ENCODE peak calls at places on chromosome 4, in eight cellular contexts. Q, O, W, U, Z, X, H and A are unnamed samples. For H3K4me1, the result is how much of the 10 kb centered on the place peaks cover.

GRCh38 chr4:80803337-80803736 is 227.2 kb upstream of the BMP3 start:
- DNase-seq in Q (no peak), O (no peak), W (no peak), U (no peak), Z (no peak), X (no peak), H (no peak), A (no peak)

GRCh38 chr4:106247600-106247999 is 68.4 kb downstream of the TBCK start:
- DNase-seq in Q (no peak), O (no peak), W (no peak), U (no peak), Z (no peak), X (no peak), H (no peak), A (no peak)

GRCh38 chr4:26021417-26022345 is 107.7 kb downstream of the SMIM20 start:
- DNase-seq in Q (no peak), O (no peak), W (no peak), U (no peak), Z (no peak), X (no peak), H (no peak), A (no peak)

GRCh38 chr4:99610605-99611172 is 36.1 kb downstream of the MTTP start:
- DNase-seq in Q (no peak), O (no peak), W (no peak), U (no peak), Z (no peak), X (no peak), H (no peak), A (no peak)

GRCh38 chr4:26235500-26235899 is 85.3 kb upstream of the RBPJ start:
- DNase-seq in Q (no peak), O (peak), W (peak), U (no peak), Z (peak), X (no peak), H (peak), A (no peak)

GRCh38 chr4:25442863-25443307 is 65.8 kb downstream of the ANAPC4 start:
- DNase-seq in Q (no peak), O (no peak), W (no peak), U (no peak), Z (no peak), X (no peak), H (no peak), A (no peak)

GRCh38 chr4:30245140-30245539 is 475.0 kb upstream of the PCDH7 start:
- DNase-seq in Q (no peak), O (no peak), W (no peak), U (no peak), Z (no peak), X (no peak), H (no peak), A (no peak)

GRCh38 chr4:101843054-101843453 is 52.5 kb downstream of the BANK1 start:
- DNase-seq in Q (no peak), O (no peak), W (no peak), U (no peak), Z (no peak), X (no peak), H (no peak), A (no peak)

GRCh38 chr4:20618010-20618409 is 82.2 kb upstream of the PACRGL start:
- DNase-seq in Q (peak), O (peak), W (no peak), U (peak), Z (peak), X (no peak), H (peak), A (no peak)

DNA sequence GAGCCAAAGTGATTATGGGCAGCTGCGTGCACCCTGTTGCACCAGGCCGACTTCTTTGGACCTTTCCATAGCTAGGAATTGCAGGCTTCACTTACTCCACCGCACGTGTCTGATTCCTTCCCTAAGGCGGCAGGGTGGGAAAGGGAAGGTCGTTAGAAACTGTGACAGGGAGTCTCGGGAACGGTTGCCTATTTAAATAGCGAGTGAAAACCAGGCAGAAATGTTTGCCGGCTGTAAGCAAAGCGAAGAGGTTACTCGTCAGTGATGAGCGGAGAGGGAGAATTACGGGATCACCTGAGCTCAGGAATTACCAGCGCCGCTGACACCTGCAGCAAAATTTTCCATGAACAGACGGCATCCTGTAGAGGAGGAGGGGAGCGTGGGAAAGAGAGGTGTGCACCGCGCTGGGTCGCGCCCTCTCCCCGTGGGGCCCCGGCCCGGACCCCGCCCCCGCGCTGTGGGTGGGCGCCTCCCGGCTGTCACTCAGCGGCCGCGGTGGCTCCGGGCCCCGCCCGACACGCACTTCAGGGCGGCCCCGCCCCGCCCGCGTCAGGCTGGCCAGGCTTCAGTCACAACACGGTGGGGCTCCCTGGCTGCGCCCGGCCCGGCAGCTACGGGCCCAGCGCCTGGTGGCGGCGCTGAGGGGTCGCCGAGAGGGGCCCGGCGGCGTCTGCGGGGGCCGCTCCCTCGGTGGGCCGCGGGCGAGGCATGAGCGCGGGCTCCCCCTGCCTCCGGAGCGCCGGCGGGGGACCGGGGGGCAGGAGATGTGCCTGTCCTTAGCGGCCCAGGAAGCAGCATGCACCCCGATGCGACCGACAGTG is at the start of gene SNX25:
- DNase-seq in Q (peak), O (peak), W (peak), U (peak), Z (peak), X (peak), H (peak), A (peak)
- H3K4me1 ChIP-seq in Q (under half), O (under half), W (under half), U (under half), Z (under half), X (under half), H (under half), A (under half)

DNA sequence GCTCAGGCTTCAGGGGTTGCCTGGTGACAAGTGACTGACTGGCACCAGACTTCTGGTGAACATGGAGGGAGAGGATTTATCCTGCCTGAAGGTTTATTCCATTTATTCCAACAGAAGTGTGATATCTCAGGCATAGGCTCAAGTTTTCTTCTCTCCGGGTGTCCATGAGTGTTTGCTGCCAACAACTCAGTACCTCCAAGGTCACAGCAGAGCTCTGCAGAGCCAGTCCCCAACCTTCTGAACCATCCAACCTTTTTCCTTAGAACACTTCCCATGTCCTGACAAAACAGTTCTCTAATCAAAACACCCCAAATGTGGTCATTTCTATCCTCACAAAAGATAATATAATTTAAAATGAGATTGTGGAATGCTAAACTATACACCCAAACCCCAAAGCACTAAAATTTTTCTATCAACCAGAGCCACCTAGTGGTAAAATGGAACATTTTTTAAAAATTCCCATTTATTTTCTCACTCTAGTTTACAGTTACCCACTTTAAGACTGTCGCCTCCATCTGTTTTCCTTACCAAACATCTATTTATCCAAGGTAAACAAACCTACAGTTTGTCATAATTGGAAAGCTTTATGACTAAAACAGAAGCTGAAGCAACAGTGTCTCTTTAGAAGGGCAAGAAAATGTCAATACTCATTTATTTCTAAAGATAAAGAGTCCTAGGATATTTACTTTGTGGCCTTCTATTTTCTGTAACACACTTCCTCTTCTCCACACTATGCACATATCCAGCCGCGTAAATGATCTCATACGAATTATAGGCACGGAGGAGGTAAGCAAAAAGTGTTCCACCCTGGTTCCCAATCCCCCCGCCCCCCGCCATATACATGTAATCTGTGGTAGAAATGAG is 39.5 kb downstream of the TMEM154 start:
- DNase-seq in Q (peak), O (no peak), W (peak), U (peak), Z (no peak), X (no peak), H (no peak), A (no peak)
- H3K4me1 ChIP-seq in Q (under half), O (under half), W (under half), U (under half), Z (under half), X (under half), H (under half), A (under half)

DNA sequence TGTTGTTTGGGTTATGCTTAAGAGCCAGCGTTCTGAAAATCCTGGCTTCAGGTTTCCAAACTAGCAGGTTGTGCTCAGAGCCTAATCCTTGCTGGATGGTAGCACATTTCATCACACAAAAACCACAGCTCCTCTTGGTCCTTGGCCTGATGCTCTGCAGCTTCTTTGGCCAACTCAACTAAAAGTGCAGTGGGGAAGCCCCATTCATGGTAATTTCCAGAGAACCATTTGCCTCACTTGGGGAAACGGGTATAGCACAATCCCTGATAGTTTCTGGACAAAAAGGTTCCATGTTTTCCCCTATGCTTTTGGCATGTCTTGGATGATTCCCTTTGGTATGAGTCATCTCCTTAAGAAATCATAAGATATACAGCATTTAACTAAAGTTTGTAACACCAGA is 78.7 kb downstream of the SYNPO2 start:
- DNase-seq in Q (peak), O (no peak), W (peak), U (no peak), Z (no peak), X (no peak), H (no peak), A (no peak)
- H3K4me1 ChIP-seq in Q (half or more), O (under half), W (under half), U (under half), Z (under half), X (under half), H (under half), A (under half)

GRCh38 chr4:75514131-75514948 is at the start of the genes RCHY1 and THAP6:
- DNase-seq in Q (peak), O (peak), W (peak), U (peak), Z (peak), X (peak), H (peak), A (peak)
- H3K4me1 ChIP-seq in Q (under half), O (under half), W (under half), U (under half), Z (under half), X (half or more), H (under half), A (under half)

DNA sequence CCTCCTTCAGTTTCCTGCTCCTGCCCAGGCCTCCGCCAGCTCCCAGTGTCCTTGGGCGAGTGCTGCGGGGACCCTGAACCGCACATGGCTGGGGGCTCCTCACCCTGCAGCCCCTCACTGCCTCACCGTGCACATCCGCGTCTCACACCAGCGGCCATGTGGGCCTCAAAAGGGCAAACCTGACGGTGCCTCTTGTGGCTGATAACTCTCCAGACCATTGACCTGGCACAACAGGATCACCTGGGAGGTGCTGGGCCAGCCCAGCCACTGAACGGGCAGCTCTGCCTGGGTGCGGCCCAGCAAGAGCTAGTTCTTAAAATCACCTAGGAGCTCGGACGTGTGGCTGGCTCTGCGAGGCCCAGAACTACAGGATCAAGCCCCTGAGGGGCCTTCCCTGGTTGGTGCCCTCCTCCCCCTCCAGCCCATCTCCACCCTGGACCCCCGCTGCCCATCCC is 4.1 kb upstream of the S100P start:
- DNase-seq in Q (no peak), O (no peak), W (no peak), U (no peak), Z (no peak), X (no peak), H (no peak), A (no peak)
- H3K4me1 ChIP-seq in Q (under half), O (under half), W (under half), U (under half), Z (under half), X (half or more), H (under half), A (under half)

DNA sequence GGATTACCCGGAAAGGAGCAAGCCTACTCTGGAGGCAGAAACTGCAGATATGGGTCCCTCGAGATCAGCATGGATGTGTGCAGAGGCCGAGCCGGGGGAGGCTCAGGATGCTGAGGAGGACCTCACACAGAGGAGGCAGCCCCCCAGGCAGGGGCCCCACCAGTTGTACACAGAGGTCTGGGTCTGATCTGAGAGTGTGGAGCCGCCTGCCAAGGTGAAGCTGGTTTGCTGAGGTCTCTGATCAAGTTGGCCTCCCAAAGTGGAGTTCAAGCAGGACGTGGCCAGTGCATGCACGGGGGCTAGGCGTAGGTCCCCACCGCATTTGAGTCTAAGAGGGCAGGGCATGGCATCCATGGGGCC is 35.0 kb downstream of the ACOX3 start:
- DNase-seq in Q (no peak), O (peak), W (no peak), U (no peak), Z (no peak), X (no peak), H (no peak), A (no peak)
- H3K4me1 ChIP-seq in Q (under half), O (under half), W (under half), U (under half), Z (under half), X (under half), H (under half), A (under half)